ENCODE peak calls at places on chromosomes 4 and X, in four cellular contexts. U is BE2C, X is H1, M is MM.1S. H is an unnamed sample.
A peak's percentile ranks its signal among the peaks of the same experiment; 100 is the strongest.

GRCh38 chrX:75887833-75888232 is 102.8 kb upstream of the MAGEE2 start:
- DNase-seq in X (no peak), U (no peak), M (no peak), H (no peak)

GRCh38 chr4:76457885-76458284 is 22.9 kb downstream of the SHROOM3 start:
- DNase-seq in M (no peak), X (no peak), U (no peak), H (no peak)

GRCh38 chr4:16836324-16836723 is 62.1 kb downstream of the LDB2 start:
- DNase-seq in M (no peak), X (no peak), U (no peak), H (no peak)

GRCh38 chr4:813900-814299 is 12.0 kb downstream of the CPLX1 start:
- DNase-seq in U (no peak), X (no peak), M (no peak), H (no peak)

GRCh38 chr4:48375651-48376291 is 34.4 kb downstream of the SLAIN2 start:
- DNase-seq in X (no peak), M (no peak), U (no peak), H (peak; percentile 53)

GRCh38 chr4:170990989-170991589 is 822.1 kb upstream of the GALNTL6 start:
- DNase-seq in X (peak; percentile 27), U (peak; percentile 39), M (peak; percentile 63), H (peak; percentile 4)

GRCh38 chrX:44550563-44550962 is 7.9 kb upstream of the FUNDC1 start:
- DNase-seq in M (no peak), X (no peak), U (no peak), H (no peak)

GRCh38 chr4:59455751-59456150 is 1744.4 kb upstream of the ADGRL3 start:
- DNase-seq in M (no peak), U (no peak), X (no peak), H (no peak)

GRCh38 chr4:126572264-126572663 is 1060.5 kb upstream of the INTU start:
- DNase-seq in X (no peak), U (no peak), M (no peak), H (no peak)

DNA sequence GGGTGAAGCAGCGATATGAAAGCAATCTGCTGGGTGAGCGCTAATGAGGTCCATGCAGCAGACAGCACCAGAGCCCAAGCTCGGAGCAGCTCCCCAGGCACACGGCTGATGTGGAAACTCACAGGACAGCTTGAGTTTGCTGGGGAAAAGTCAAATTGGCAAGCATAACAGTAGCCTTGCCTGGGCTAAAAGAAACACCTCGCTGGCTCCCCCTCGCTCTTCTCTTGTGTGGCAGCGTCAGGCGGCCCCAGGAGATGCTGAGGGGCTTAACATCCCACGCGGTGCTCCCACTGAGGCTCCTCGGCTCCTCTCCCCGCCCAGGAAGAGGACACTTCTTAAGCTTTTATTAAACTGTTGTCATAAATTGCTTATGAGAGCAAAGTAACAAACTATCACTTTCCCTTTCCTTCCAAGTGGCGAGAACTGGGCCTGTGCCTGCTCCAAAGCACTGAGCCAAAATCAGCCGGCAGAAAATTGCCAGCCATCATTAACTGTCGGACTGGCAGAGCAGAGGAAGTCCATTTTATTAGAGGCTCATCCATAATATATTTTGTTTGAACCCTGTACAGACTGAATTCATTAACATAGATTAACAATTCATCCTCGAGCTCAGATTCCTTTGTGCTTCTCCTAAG is 111.4 kb downstream of the TSPAN5 start:
- DNase-seq in X (no peak), U (no peak), M (no peak), H (peak; percentile 63)
- H3K4me3 ChIP-seq in X (no peak overlapping the region), U (no peak overlapping the region), M (no peak overlapping the region), H (peak overlapping the region; percentile 35)

DNA sequence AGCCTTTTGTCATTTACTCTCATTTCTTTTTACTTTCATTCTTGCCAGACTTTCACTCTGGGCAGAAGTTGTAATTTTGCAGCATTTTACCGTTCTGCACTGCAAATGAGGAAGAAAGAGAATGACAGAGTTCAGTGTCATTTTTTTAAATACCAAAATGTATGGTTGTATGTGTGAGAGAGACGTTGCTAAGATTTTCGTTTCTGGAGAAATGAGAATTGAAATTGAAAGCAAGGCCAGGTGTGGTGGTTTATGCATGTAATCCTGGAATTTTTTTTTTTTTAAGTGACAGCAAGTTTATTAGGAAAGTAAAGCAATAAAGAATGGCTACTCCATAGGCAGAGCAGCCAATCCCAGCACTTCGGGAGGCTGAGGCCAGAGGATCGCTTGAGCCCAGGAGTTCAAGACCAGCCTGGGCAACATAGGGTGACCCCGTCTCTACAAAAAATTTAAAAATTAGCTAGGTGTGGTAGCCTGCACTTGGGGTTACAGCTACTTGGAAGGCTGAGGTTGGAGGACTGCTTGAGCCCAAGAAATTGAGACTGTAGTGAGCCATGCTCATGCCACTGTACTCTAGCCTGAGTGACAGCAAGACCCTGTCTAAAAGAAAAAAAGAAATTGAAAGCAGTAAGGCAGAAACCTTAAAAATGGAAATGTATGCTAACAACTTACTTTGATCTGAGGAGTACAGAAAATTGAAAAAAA is 12.9 kb downstream of the DCK start:
- DNase-seq in U (no peak), X (no peak), M (peak; percentile 85), H (no peak)
- H3K4me3 ChIP-seq in U (no peak overlapping the region), X (no peak overlapping the region), M (no peak overlapping the region), H (no peak overlapping the region)

GRCh38 chr4:121934635-121935034 is 17.2 kb downstream of the TRPC3 start:
- DNase-seq in X (no peak), M (no peak), U (no peak), H (no peak)

GRCh38 chr4:121936101-121936500 is 15.8 kb downstream of the TRPC3 start:
- DNase-seq in M (no peak), X (no peak), U (no peak), H (no peak)

GRCh38 chr4:121927948-121928347 is 23.9 kb downstream of the TRPC3 start:
- DNase-seq in M (no peak), U (no peak), X (no peak), H (no peak)

DNA sequence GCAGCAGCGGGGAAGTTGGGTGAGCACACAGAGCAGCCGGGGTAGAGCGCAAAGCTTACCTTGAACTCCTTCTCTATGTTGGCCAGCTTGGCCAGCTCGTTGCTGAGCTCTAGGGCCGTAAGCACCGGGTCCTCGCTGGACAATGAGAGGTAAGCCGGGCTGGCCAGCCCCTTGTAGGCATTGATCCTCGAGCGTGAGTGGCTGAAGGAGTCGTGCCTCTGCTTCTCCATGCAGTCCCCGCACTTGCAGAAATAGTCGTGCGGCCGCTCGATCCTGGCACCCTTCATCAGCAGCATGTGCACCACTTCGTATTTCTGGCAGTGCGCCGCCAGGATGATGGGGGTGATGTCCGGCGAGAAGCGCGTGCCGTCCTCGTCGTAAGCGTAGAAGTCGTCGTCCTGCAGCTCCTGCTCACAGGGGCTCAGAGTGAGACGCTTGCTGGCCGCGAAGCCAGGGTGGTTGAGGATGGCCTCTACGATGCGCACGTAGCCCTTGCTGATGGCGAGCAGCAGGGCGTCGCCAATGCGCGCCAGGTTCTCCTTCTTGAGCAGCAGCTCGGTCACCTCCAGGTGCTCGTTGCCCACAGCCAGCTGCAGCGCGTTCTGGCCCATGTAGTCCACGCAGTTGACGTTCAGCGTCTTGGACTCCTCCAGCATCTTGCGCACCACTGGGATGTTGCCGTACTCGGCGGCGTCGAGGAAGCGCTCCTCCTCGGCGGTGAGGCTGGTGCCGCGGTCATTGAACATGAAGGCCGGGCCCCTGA is 19.5 kb downstream of the TRPC3 start:
- DNase-seq in M (no peak), U (no peak), X (no peak), H (no peak)
- H3K4me3 ChIP-seq in M (no peak overlapping the region), U (no peak overlapping the region), X (no peak overlapping the region), H (no peak overlapping the region)

DNA sequence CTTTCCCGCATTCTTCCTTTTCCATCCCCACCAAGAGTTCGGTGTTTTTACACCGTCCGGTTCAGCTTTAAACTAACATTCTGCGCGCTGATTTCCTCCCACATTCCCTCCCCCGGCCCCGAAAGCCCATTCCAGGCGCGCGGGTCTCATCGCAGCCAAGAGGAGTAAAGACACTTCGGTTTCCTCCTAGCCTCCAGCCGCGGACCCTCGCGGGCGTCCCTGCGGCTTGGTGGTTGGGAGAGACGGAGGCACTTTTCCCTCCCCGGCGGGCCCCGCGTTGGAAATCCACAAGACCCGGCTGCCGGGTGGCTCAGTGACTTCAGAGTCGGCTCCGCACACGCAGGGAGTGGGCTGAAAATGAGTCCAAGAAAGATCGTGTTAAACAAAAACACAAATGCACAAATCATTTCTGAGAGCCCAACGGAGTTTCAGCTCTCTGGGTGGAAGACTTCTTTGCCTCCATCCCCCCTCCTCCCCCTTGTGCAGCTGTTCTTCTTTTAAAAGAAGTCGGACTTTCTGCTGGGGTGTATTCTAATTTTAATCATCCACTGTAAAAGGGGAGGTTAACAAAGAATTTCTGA is 2.0 kb upstream of the ARX start:
- DNase-seq in M (no peak), U (no peak), X (no peak), H (no peak)
- H3K4me3 ChIP-seq in M (peak overlapping the region; percentile 52), U (no peak overlapping the region), X (peak overlapping the region; percentile 54), H (no peak overlapping the region)

DNA sequence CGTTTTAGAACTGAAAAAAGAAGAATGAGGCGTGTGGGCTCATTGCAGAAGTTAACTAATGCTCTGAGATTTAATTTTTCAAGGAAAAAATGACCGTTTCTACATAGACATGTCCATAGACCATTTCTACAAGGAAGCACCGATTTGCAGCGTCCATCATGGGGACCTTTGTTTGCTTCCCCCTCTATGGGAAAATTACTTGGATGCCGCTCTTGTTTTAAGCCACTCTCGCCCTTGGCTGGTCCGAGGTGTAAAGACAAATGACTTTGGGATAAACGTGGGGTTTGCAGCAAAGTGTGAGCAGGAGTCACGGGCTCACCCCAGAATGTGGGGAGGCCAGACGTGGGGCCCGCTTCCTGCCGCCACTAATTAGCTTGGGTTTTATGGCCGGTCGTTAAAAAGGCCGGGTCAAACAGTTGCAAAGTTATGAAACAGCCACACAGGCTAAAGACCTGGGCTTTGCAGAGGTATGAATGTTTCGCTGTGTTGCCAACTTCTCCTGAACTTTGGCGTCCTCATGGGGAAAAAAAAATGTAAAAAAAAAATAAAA is 235.9 kb downstream of the SHOX start:
- DNase-seq in X (no peak), U (no peak), M (no peak), H (no peak)
- H3K4me3 ChIP-seq in X (no peak overlapping the region), U (no peak overlapping the region), M (no peak overlapping the region), H (no peak overlapping the region)

DNA sequence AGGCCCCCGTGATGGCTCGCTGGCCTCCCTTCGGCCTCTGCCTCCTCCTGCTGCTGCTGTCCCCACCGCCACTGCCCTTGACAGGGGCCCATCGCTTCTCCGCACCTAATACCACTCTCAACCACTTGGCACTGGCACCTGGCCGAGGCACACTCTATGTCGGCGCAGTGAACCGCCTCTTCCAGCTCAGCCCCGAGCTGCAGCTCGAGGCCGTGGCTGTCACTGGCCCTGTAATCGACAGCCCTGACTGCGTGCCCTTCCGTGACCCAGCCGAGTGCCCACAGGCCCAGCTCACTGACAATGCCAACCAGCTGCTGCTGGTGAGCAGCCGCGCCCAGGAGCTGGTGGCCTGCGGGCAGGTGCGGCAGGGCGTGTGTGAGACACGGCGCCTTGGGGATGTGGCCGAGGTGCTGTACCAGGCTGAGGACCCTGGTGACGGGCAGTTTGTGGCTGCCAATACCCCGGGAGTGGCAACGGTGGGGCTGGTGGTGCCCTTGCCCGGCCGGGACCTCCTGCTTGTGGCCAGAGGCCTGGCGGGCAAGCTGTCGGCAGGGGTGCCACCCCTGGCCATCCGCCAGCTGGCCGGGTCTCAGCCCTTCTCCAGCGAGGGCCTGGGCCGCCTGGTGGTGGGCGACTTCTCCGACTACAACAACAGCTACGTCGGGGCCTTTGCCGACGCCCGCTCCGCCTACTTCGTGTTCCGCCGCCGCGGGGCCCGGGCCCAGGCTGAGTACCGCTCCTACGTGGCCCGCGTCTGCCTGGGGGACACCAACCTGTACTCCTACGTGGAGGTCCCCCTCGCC is 3.0 kb downstream of the PLXNB3 start:
- DNase-seq in U (peak; percentile 5), X (no peak), M (no peak), H (no peak)
- H3K4me3 ChIP-seq in U (no peak overlapping the region), X (no peak overlapping the region), M (no peak overlapping the region), H (no peak overlapping the region)